ENCODE peak calls at places on chromosomes 7 and 10, in six cellular contexts. W, M, A, Q, I and K are unnamed samples.

GRCh38 chr7:22697897-22698645 is 28.9 kb upstream of the IL6 start:
- DNase-seq in A (no peak), I (no peak), Q (no peak), M (no peak), W (no peak), K (no peak)

GRCh38 chr10:13503745-13504463 is 24.9 kb downstream of the BEND7 start:
- DNase-seq in A (no peak), Q (peak; percentile 14), I (no peak), W (peak; percentile 39), M (no peak), K (no peak)

GRCh38 chr7:105270117-105270516 is 118.6 kb downstream of the SRPK2 start:
- DNase-seq in M (peak; percentile 51), A (no peak), Q (no peak), W (no peak), I (no peak), K (no peak)

GRCh38 chr10:63137306-63137705 is 4.2 kb downstream of the NRBF2 start:
- DNase-seq in I (no peak), W (peak; percentile 11), M (no peak), Q (no peak), A (no peak), K (no peak)

GRCh38 chr7:1520574-1521234 is 9.8 kb upstream of the MAFK start:
- DNase-seq in M (no peak), A (no peak), W (peak; percentile 72), I (no peak), Q (no peak), K (no peak)

GRCh38 chr10:26733750-26734568 is 36.5 kb downstream of the PDSS1 start:
- DNase-seq in I (no peak), M (peak; percentile 46), A (no peak), W (no peak), Q (no peak), K (no peak)

GRCh38 chr10:86585037-86585725 is 63.6 kb upstream of the WAPL start:
- DNase-seq in I (peak; percentile 43), Q (no peak), W (peak; percentile 81), M (peak; percentile 88), A (peak; percentile 79), K (peak; percentile 70)

GRCh38 chr10:72170263-72170662 is 45.5 kb upstream of the ANAPC16 start:
- DNase-seq in I (no peak), W (no peak), Q (no peak), M (no peak), A (no peak), K (no peak)

GRCh38 chr10:132514841-132515521 is 22.6 kb upstream of the INPP5A start:
- DNase-seq in I (no peak), M (peak; percentile 36), A (no peak), Q (no peak), W (no peak), K (no peak)

GRCh38 chr7:90771281-90771680 is 175.2 kb downstream of the CDK14 start:
- DNase-seq in M (no peak), Q (peak; percentile 43), W (peak; percentile 69), A (no peak), I (no peak), K (no peak)

GRCh38 chr7:157888579-157888978 is 551.8 kb downstream of the DNAJB6 start:
- DNase-seq in M (no peak), Q (no peak), W (no peak), A (no peak), I (no peak), K (no peak)

GRCh38 chr10:3270597-3270996 is 98.0 kb upstream of the PITRM1 start:
- DNase-seq in M (no peak), W (no peak), Q (no peak), A (no peak), I (no peak), K (no peak)

GRCh38 chr10:58967551-58968418 is 208.7 kb upstream of the PHYHIPL start:
- DNase-seq in M (peak; percentile 89), Q (no peak), I (no peak), A (peak; percentile 29), W (peak; percentile 20), K (peak; percentile 75)

GRCh38 chr7:81908220-81908619 is 138.4 kb upstream of the HGF start:
- DNase-seq in Q (no peak), A (no peak), W (peak; percentile 11), M (no peak), I (no peak), K (no peak)

GRCh38 chr10:12444981-12445700 is 95.8 kb downstream of the CAMK1D start:
- DNase-seq in A (no peak), I (no peak), W (no peak), Q (no peak), M (peak; percentile 50), K (no peak)

GRCh38 chr10:1475095-1475583 is 262.2 kb downstream of the ADARB2 start:
- DNase-seq in W (no peak), A (no peak), I (no peak), Q (no peak), M (no peak), K (no peak)

GRCh38 chr10:32056136-32057040 is at the start of gene KIF5B:
- DNase-seq in I (peak; percentile 72), A (peak; percentile 93), W (peak; percentile 96), M (peak; percentile 88), Q (no peak), K (peak; percentile 91)

GRCh38 chr7:79091661-79092060 is 361.8 kb downstream of the MAGI2 start:
- DNase-seq in Q (peak; percentile 78), W (peak; percentile 29), A (no peak), M (no peak), I (no peak), K (no peak)

GRCh38 chr7:130921391-130922180 is 187.6 kb upstream of the KLF14 start:
- DNase-seq in M (peak; percentile 58), I (no peak), A (no peak), Q (peak; percentile 71), W (peak; percentile 80), K (peak; percentile 69)

GRCh38 chr7:33873981-33874750 is 31.2 kb upstream of the BMPER start:
- DNase-seq in Q (peak; percentile 68), A (no peak), I (no peak), W (peak; percentile 84), M (no peak), K (no peak)

GRCh38 chr10:93716771-93717170 is 14.4 kb upstream of the FRA10AC1 start:
- DNase-seq in I (no peak), M (no peak), W (no peak), Q (no peak), A (no peak), K (no peak)

GRCh38 chr7:132635127-132635526 is 58.9 kb upstream of the PLXNA4 start:
- DNase-seq in Q (no peak), A (no peak), M (no peak), I (no peak), W (no peak), K (no peak)

GRCh38 chr7:33774762-33775523 is 130.4 kb upstream of the BMPER start:
- DNase-seq in W (peak; percentile 84), A (no peak), M (no peak), Q (peak; percentile 70), I (no peak), K (peak; percentile 23)

GRCh38 chr7:128104109-128104742 is 73.0 kb upstream of the LRRC4 start:
- DNase-seq in A (no peak), W (peak; percentile 48), Q (no peak), I (no peak), M (peak; percentile 72), K (peak; percentile 74)

GRCh38 chr10:126240483-126240882 is 147.8 kb downstream of the ADAM12 start:
- DNase-seq in I (no peak), A (no peak), Q (no peak), M (no peak), W (peak; percentile 46), K (peak; percentile 21)

GRCh38 chr10:68284597-68284996 is 47.3 kb upstream of the HNRNPH3 start:
- DNase-seq in W (peak; percentile 11), I (no peak), Q (no peak), M (no peak), A (no peak), K (no peak)

GRCh38 chr10:77970869-77971803 is 44.6 kb upstream of the DLG5 start:
- DNase-seq in M (peak; percentile 54), W (peak; percentile 95), A (no peak), I (no peak), Q (peak; percentile 81), K (peak; percentile 50)

GRCh38 chr7:53744361-53744760 is 708.9 kb downstream of the POM121L12 start:
- DNase-seq in I (no peak), M (peak; percentile 26), A (no peak), W (no peak), Q (no peak), K (no peak)

GRCh38 chr10:54800677-54801480 is at the start of gene PCDH15:
- DNase-seq in W (no peak), Q (no peak), I (no peak), A (peak; percentile 25), M (peak; percentile 80), K (peak; percentile 13)

GRCh38 chr7:100799037-100799896 is 28.1 kb downstream of the EPHB4 start:
- DNase-seq in I (no peak), A (peak; percentile 67), M (peak; percentile 89), W (peak; percentile 84), Q (peak; percentile 10), K (peak; percentile 69)

GRCh38 chr7:140304071-140304799 is 94.1 kb downstream of the SLC37A3 start:
- DNase-seq in I (no peak), Q (no peak), W (peak; percentile 26), M (peak; percentile 57), A (no peak), K (no peak)

GRCh38 chr7:29190349-29191045 is 4.1 kb upstream of the CHN2 start:
- DNase-seq in M (no peak), W (no peak), Q (no peak), I (no peak), A (no peak), K (no peak)

GRCh38 chr10:15293862-15294835 is 76.9 kb downstream of the FAM171A1 start:
- DNase-seq in M (no peak), Q (peak; percentile 17), W (peak; percentile 59), A (no peak), I (no peak), K (no peak)

GRCh38 chr7:2520808-2521146 is 1.2 kb downstream of the LFNG start:
- DNase-seq in M (no peak), W (peak; percentile 52), Q (no peak), A (no peak), I (no peak), K (no peak)